ENCODE peak calls at places on chromosomes 13 and 19, in five cellular contexts. One of them, this sample, is unnamed.
A peak's percentile ranks its signal among the peaks of the same experiment; 100 is the strongest.

GRCh38 chr19:8515317-8515716 is 1.4 kb upstream of the ZNF414 start:
- DNase-seq in stimulated activated CD4-positive, alpha-beta T cell treated with anti-CD3 and anti-CD28 coated beads, TNF-alpha, amount 100 ng/mL, for 48 hours: peak; percentile 53
- DNase-seq in GOT3: no peak
- DNase-seq in midbrain: no peak
- DNase-seq in HTR-8/SVneo: no peak
- DNase-seq in this sample: no peak

GRCh38 chr19:1624458-1624857 is 19.2 kb upstream of the UQCR11 start:
- DNase-seq in midbrain: peak; percentile 30
- DNase-seq in HTR-8/SVneo: peak; percentile 20
- DNase-seq in GOT3: no peak
- DNase-seq in stimulated activated CD4-positive, alpha-beta T cell treated with anti-CD3 and anti-CD28 coated beads, TNF-alpha, amount 100 ng/mL, for 48 hours: no peak
- DNase-seq in this sample: peak; percentile 31

GRCh38 chr13:74406439-74406838 is 272.2 kb upstream of the KLF12 start:
- DNase-seq in GOT3: no peak
- DNase-seq in HTR-8/SVneo: no peak
- DNase-seq in stimulated activated CD4-positive, alpha-beta T cell treated with anti-CD3 and anti-CD28 coated beads, TNF-alpha, amount 100 ng/mL, for 48 hours: no peak
- DNase-seq in midbrain: no peak
- DNase-seq in this sample: no peak

GRCh38 chr19:34834513-34834912 is 61.5 kb upstream of the ZNF599 start:
- DNase-seq in HTR-8/SVneo: no peak
- DNase-seq in GOT3: no peak
- DNase-seq in midbrain: no peak
- DNase-seq in stimulated activated CD4-positive, alpha-beta T cell treated with anti-CD3 and anti-CD28 coated beads, TNF-alpha, amount 100 ng/mL, for 48 hours: no peak
- DNase-seq in this sample: no peak

GRCh38 chr13:40288259-40288658 is 378.2 kb downstream of the FOXO1 start:
- DNase-seq in midbrain: no peak
- DNase-seq in GOT3: no peak
- DNase-seq in stimulated activated CD4-positive, alpha-beta T cell treated with anti-CD3 and anti-CD28 coated beads, TNF-alpha, amount 100 ng/mL, for 48 hours: no peak
- DNase-seq in HTR-8/SVneo: no peak
- DNase-seq in this sample: no peak

GRCh38 chr19:10568444-10568825 is 344 bp downstream of the CDKN2D start:
- DNase-seq in HTR-8/SVneo: no peak
- DNase-seq in GOT3: no peak
- DNase-seq in midbrain: no peak
- DNase-seq in stimulated activated CD4-positive, alpha-beta T cell treated with anti-CD3 and anti-CD28 coated beads, TNF-alpha, amount 100 ng/mL, for 48 hours: peak; percentile 61
- DNase-seq in this sample: no peak

GRCh38 chr19:39823693-39824092 is 10.3 kb downstream of the DYRK1B start:
- DNase-seq in GOT3: no peak
- DNase-seq in stimulated activated CD4-positive, alpha-beta T cell treated with anti-CD3 and anti-CD28 coated beads, TNF-alpha, amount 100 ng/mL, for 48 hours: no peak
- DNase-seq in HTR-8/SVneo: no peak
- DNase-seq in midbrain: no peak
- DNase-seq in this sample: no peak

GRCh38 chr19:33799507-33799906 is 2.8 kb downstream of the KCTD15 start:
- DNase-seq in stimulated activated CD4-positive, alpha-beta T cell treated with anti-CD3 and anti-CD28 coated beads, TNF-alpha, amount 100 ng/mL, for 48 hours: no peak
- DNase-seq in midbrain: no peak
- DNase-seq in GOT3: no peak
- DNase-seq in HTR-8/SVneo: no peak
- DNase-seq in this sample: no peak

GRCh38 chr19:48921721-48922500 is 11.6 kb upstream of the DHDH start:
- DNase-seq in stimulated activated CD4-positive, alpha-beta T cell treated with anti-CD3 and anti-CD28 coated beads, TNF-alpha, amount 100 ng/mL, for 48 hours: no peak
- DNase-seq in HTR-8/SVneo: no peak
- DNase-seq in midbrain: no peak
- DNase-seq in GOT3: no peak
- DNase-seq in this sample: no peak

GRCh38 chr19:54189020-54189667 is at the start of gene MBOAT7:
- DNase-seq in GOT3: no peak
- DNase-seq in stimulated activated CD4-positive, alpha-beta T cell treated with anti-CD3 and anti-CD28 coated beads, TNF-alpha, amount 100 ng/mL, for 48 hours: no peak
- DNase-seq in HTR-8/SVneo: no peak
- DNase-seq in midbrain: no peak
- DNase-seq in this sample: no peak

This sample was measured in left ventricle myocardium inferior.